ENCODE peak calls at places on chromosomes 3 and 15, in four cellular contexts. J, P, D and V are unnamed samples.

GRCh38 chr3:121660356-121661171 is at the start of gene HCLS1:
- DNase-seq in J (peak; percentile 74), P (peak; percentile 50), D (peak; percentile 77), V (peak; percentile 51)

GRCh38 chr15:55389276-55389631 is 18.9 kb downstream of the CCPG1 start:
- DNase-seq in J (no peak), P (no peak), D (no peak), V (no peak)

GRCh38 chr3:126956866-126957650 is 25.9 kb upstream of the PLXNA1 start:
- DNase-seq in J (no peak), P (no peak), D (peak; percentile 73), V (no peak)

GRCh38 chr3:64808056-64808455 is 120.3 kb upstream of the ADAMTS9 start:
- DNase-seq in J (no peak), P (no peak), D (no peak), V (no peak)

GRCh38 chr3:54222318-54222717 is 100.0 kb downstream of the CACNA2D3 start:
- DNase-seq in J (no peak), P (no peak), D (no peak), V (no peak)

GRCh38 chr3:157136647-157137387 is 23.1 kb downstream of the CCNL1 start:
- DNase-seq in J (no peak), P (no peak), D (no peak), V (no peak)

GRCh38 chr3:9653565-9654248 is 4.4 kb downstream of the MTMR14 start:
- DNase-seq in J (no peak), P (no peak), D (no peak), V (no peak)

GRCh38 chr3:177335728-177336127 is 138.4 kb upstream of the TBL1XR1 start:
- DNase-seq in J (no peak), P (no peak), D (no peak), V (no peak)

GRCh38 chr3:106428565-106428994 is 559.8 kb upstream of the CBLB start:
- DNase-seq in J (peak; percentile 33), P (no peak), D (no peak), V (no peak)

GRCh38 chr3:195099976-195100755 is 170.8 kb downstream of the XXYLT1 start:
- DNase-seq in J (no peak), P (no peak), D (peak; percentile 47), V (no peak)

GRCh38 chr15:68313501-68314390 is 36.2 kb downstream of the FEM1B start:
- DNase-seq in J (no peak), P (peak; percentile 9), D (peak; percentile 67), V (no peak)

GRCh38 chr15:85756411-85757072 is 38.2 kb downstream of the KLHL25 start:
- DNase-seq in J (no peak), P (no peak), D (peak; percentile 77), V (no peak)

GRCh38 chr15:36844453-36845094 is 255.8 kb downstream of the MEIS2 start:
- DNase-seq in J (no peak), P (no peak), D (no peak), V (no peak)

GRCh38 chr3:16221990-16222389 is 42.8 kb downstream of the DPH3 start:
- DNase-seq in J (no peak), P (no peak), D (no peak), V (no peak)